ENCODE peak calls at places on chromosomes 11 and 22, in ten cellular contexts. U, Y, S, Q, J, I, C, K, F and P are unnamed samples.

GRCh38 chr11:9796854-9797253 is 133.0 kb downstream of the SWAP70 start:
- DNase-seq in J (no peak), Y (no peak), Q (no peak), C (no peak), I (no peak), F (no peak), K (no peak), S (no peak), U (no peak), P (no peak)

GRCh38 chr11:73210916-73211667 is 7.0 kb upstream of the P2RY2 start:
- DNase-seq in K (no peak), J (no peak), U (no peak), Y (no peak), F (peak; percentile 34), C (no peak), S (no peak), Q (no peak), I (no peak), P (no peak)

GRCh38 chr22:37331811-37332536 is 49.7 kb downstream of the CYTH4 start:
- DNase-seq in S (no peak), F (no peak), Q (no peak), I (no peak), Y (peak; percentile 25), J (no peak), K (no peak), U (no peak), C (no peak), P (no peak)

GRCh38 chr11:33545941-33546340 is 154.7 kb downstream of the C11orf91 start:
- DNase-seq in F (no peak), S (peak; percentile 41), J (no peak), U (no peak), K (no peak), Y (no peak), C (no peak), I (no peak), Q (no peak), P (no peak)

GRCh38 chr11:131688056-131688693 is 317.8 kb downstream of the NTM start:
- DNase-seq in C (no peak), S (no peak), J (peak; percentile 91), Y (peak; percentile 45), U (no peak), K (peak; percentile 92), F (peak; percentile 53), Q (peak; percentile 22), I (peak; percentile 77), P (no peak)

GRCh38 chr11:57422669-57423068 is 4.3 kb downstream of the SLC43A3 start:
- DNase-seq in K (no peak), C (no peak), Q (no peak), U (no peak), S (no peak), F (no peak), I (no peak), J (no peak), Y (no peak), P (no peak)

GRCh38 chr22:39991164-39991860 is 3.4 kb upstream of the FAM83F start:
- DNase-seq in U (no peak), F (no peak), C (no peak), K (no peak), S (no peak), J (no peak), I (no peak), Q (no peak), Y (no peak), P (no peak)

GRCh38 chr11:69356703-69357457 is 62.9 kb downstream of the MYEOV start:
- DNase-seq in K (peak; percentile 32), J (peak; percentile 18), S (no peak), U (no peak), F (no peak), I (no peak), C (no peak), Q (no peak), Y (no peak), P (no peak)

GRCh38 chr11:61959678-61960077 is 7.8 kb downstream of the FTH1 start:
- DNase-seq in I (no peak), S (no peak), J (no peak), Y (no peak), C (no peak), F (no peak), Q (no peak), U (no peak), K (peak; percentile 47), P (no peak)

GRCh38 chr22:18983120-18983651 is 47.1 kb upstream of the PRODH start:
- DNase-seq in K (peak; percentile 36), U (no peak), I (no peak), C (no peak), F (no peak), Q (no peak), S (no peak), J (no peak), Y (no peak), P (no peak)